ENCODE peak calls at places on chromosomes 1 and 21, in four cellular contexts. A is C1 segment of cervical spinal cord; M is anterior cingulate cortex; C is stimulated activated naive CD4-positive, alpha-beta T cell. D is an unnamed sample.

GRCh38 chr1:75092141-75092540 is 42.0 kb upstream of the LHX8 start:
- DNase-seq in M (no peak), A (no peak), C (no peak), D (no peak)

GRCh38 chr1:7042322-7043231 is 257.3 kb downstream of the CAMTA1 start:
- DNase-seq in M (no peak), A (no peak), C (no peak), D (peak; percentile 42)

GRCh38 chr1:46171351-46171750 is 3.5 kb upstream of the TSPAN1 start:
- DNase-seq in C (no peak), A (no peak), M (no peak), D (no peak)

GRCh38 chr1:23581219-23581618 is 21.9 kb upstream of the ID3 start:
- DNase-seq in A (no peak), M (peak; percentile 25), C (no peak), D (peak; percentile 78)

GRCh38 chr1:10779201-10779600 is 17.2 kb downstream of the CASZ1 start:
- DNase-seq in M (no peak), A (no peak), C (no peak), D (no peak)

GRCh38 chr1:228377664-228378452 is 28.8 kb downstream of the TRIM11 start:
- DNase-seq in A (no peak), C (no peak), M (no peak), D (no peak)

GRCh38 chr1:64196074-64196869 is 7.2 kb upstream of the UBE2U start:
- DNase-seq in A (no peak), C (no peak), M (peak; percentile 36), D (no peak)

GRCh38 chr1:217703326-217703725 is 72.2 kb downstream of the SPATA17 start:
- DNase-seq in A (no peak), M (no peak), C (no peak), D (no peak)

GRCh38 chr21:31395268-31395667 is 51.2 kb upstream of the TIAM1 start:
- DNase-seq in A (no peak), C (no peak), M (peak; percentile 23), D (no peak)